ENCODE peak calls at places on chromosome 4, in five cellular contexts. One of them, this sample, is unnamed.

GRCh38 chr4:56772134-56772533 is 49.4 kb downstream of the SPINK2 start:
- DNase-seq in NCI-H2081 treated with DMSO at 0.1 percent for 48 hours: no peak
- DNase-seq in sciatic nerve: no peak
- DNase-seq in erythroblast: no peak
- DNase-seq in breast epithelium: no peak
- DNase-seq in this sample: no peak

GRCh38 chr4:89158884-89159503 is 47.7 kb downstream of the TIGD2 start:
- DNase-seq in NCI-H2081 treated with DMSO at 0.1 percent for 48 hours: peak; percentile 36
- DNase-seq in breast epithelium: no peak
- DNase-seq in erythroblast: peak; percentile 54
- DNase-seq in sciatic nerve: no peak
- DNase-seq in this sample: no peak

GRCh38 chr4:121127100-121127499 is 37.0 kb downstream of the TNIP3 start:
- DNase-seq in sciatic nerve: no peak
- DNase-seq in breast epithelium: no peak
- DNase-seq in erythroblast: no peak
- DNase-seq in NCI-H2081 treated with DMSO at 0.1 percent for 48 hours: no peak
- DNase-seq in this sample: no peak

GRCh38 chr4:96150501-96150900 is 310.6 kb downstream of the PDHA2 start:
- DNase-seq in erythroblast: no peak
- DNase-seq in sciatic nerve: no peak
- DNase-seq in NCI-H2081 treated with DMSO at 0.1 percent for 48 hours: no peak
- DNase-seq in breast epithelium: no peak
- DNase-seq in this sample: no peak

GRCh38 chr4:173195132-173195531 is 26.5 kb downstream of the GALNT7 start:
- DNase-seq in sciatic nerve: no peak
- DNase-seq in breast epithelium: no peak
- DNase-seq in erythroblast: no peak
- DNase-seq in NCI-H2081 treated with DMSO at 0.1 percent for 48 hours: no peak
- DNase-seq in this sample: no peak

GRCh38 chr4:67401902-67402301 is 143.4 kb downstream of the CENPC start:
- DNase-seq in sciatic nerve: no peak
- DNase-seq in erythroblast: peak; percentile 3
- DNase-seq in NCI-H2081 treated with DMSO at 0.1 percent for 48 hours: no peak
- DNase-seq in breast epithelium: no peak
- DNase-seq in this sample: no peak

GRCh38 chr4:105998210-105998609 is 102.9 kb downstream of the NPNT start:
- DNase-seq in NCI-H2081 treated with DMSO at 0.1 percent for 48 hours: no peak
- DNase-seq in erythroblast: no peak
- DNase-seq in sciatic nerve: no peak
- DNase-seq in breast epithelium: no peak
- DNase-seq in this sample: no peak

GRCh38 chr4:114921790-114922581 is 191.4 kb downstream of the NDST4 start:
- DNase-seq in erythroblast: no peak
- DNase-seq in NCI-H2081 treated with DMSO at 0.1 percent for 48 hours: no peak
- DNase-seq in breast epithelium: no peak
- DNase-seq in sciatic nerve: no peak
- DNase-seq in this sample: peak; percentile 39

GRCh38 chr4:6914448-6914847 is 4.8 kb downstream of the TBC1D14 start:
- DNase-seq in breast epithelium: no peak
- DNase-seq in erythroblast: no peak
- DNase-seq in NCI-H2081 treated with DMSO at 0.1 percent for 48 hours: no peak
- DNase-seq in sciatic nerve: no peak
- DNase-seq in this sample: no peak